ENCODE peak calls at places on chromosomes 13 and 19, in nine cellular contexts. B, G, U, C, S, Z, Q, I and K are unnamed samples.

GRCh38 chr19:3071764-3072163 is 9.5 kb upstream of the TLE5 start:
- DNase-seq in U (no peak), G (no peak), I (no peak), Q (no peak), C (no peak), B (no peak), S (no peak), Z (no peak), K (no peak)

GRCh38 chr13:108036411-108036810 is 178.9 kb downstream of the LIG4 start:
- DNase-seq in G (no peak), Q (no peak), Z (no peak), C (no peak), I (no peak), U (no peak), B (no peak), S (no peak), K (no peak)

GRCh38 chr13:54928071-54928470 is 1899.5 kb downstream of the OLFM4 start:
- DNase-seq in B (no peak), S (no peak), C (no peak), Q (no peak), G (no peak), I (no peak), U (no peak), Z (no peak), K (no peak)

GRCh38 chr13:65932587-65933239 is 1297.4 kb downstream of the PCDH9 start:
- DNase-seq in C (no peak), S (no peak), I (no peak), U (no peak), Q (no peak), B (no peak), Z (no peak), G (peak), K (no peak)

GRCh38 chr19:45470147-45471081 is 2.6 kb downstream of the FOSB start:
- DNase-seq in I (no peak), S (peak), U (no peak), C (peak), Q (no peak), B (peak), G (peak), Z (peak), K (no peak)

GRCh38 chr13:51534075-51534817 is 50.0 kb upstream of the WDFY2 start:
- DNase-seq in G (peak), S (peak), C (peak), U (no peak), I (no peak), Q (no peak), Z (no peak), B (no peak), K (no peak)

GRCh38 chr19:518292-519231 is 11.3 kb downstream of the TPGS1 start:
- DNase-seq in Q (no peak), S (no peak), C (no peak), G (no peak), I (peak), Z (peak), U (no peak), B (no peak), K (no peak)

GRCh38 chr13:23518231-23518630 is 52.0 kb upstream of the TNFRSF19 start:
- DNase-seq in U (no peak), Q (no peak), Z (no peak), I (no peak), S (no peak), G (no peak), B (no peak), C (no peak), K (no peak)

GRCh38 chr19:1276620-1277007 is 1.3 kb downstream of the FAM174C start:
- DNase-seq in B (no peak), I (no peak), S (peak), C (no peak), Z (no peak), G (no peak), U (no peak), Q (no peak), K (no peak)

GRCh38 chr19:35940839-35941238 is 4.7 kb downstream of the LRFN3 start:
- DNase-seq in B (no peak), Q (no peak), Z (no peak), I (no peak), S (no peak), G (no peak), C (no peak), U (no peak), K (no peak)

GRCh38 chr19:1513492-1514294 is 874 bp upstream of the ADAMTSL5 start:
- DNase-seq in Q (peak), Z (peak), I (no peak), C (no peak), B (no peak), G (peak), U (peak), S (peak), K (no peak)

GRCh38 chr13:43640476-43640875 is 146.3 kb downstream of the ENOX1 start:
- DNase-seq in S (no peak), Z (no peak), I (no peak), G (no peak), B (no peak), U (no peak), Q (no peak), C (no peak), K (no peak)

GRCh38 chr13:77544365-77544764 is 8.9 kb downstream of the SCEL start:
- DNase-seq in Z (peak), B (no peak), Q (peak), S (no peak), G (peak), I (no peak), C (peak), U (peak), K (no peak)

GRCh38 chr13:20161275-20161950 is 561 bp upstream of the GJA3 start:
- DNase-seq in B (no peak), U (no peak), S (peak), I (no peak), Q (no peak), G (peak), C (no peak), Z (peak), K (peak)

GRCh38 chr13:110475117-110475516 is 86.4 kb downstream of the RAB20 start:
- DNase-seq in G (no peak), I (no peak), U (peak), S (no peak), Z (no peak), C (no peak), B (no peak), Q (no peak), K (no peak)

GRCh38 chr19:1767464-1767933 is 14.2 kb downstream of the ONECUT3 start:
- DNase-seq in U (peak), Q (no peak), G (peak), B (no peak), Z (peak), I (peak), S (peak), C (peak), K (peak)

GRCh38 chr19:40217027-40217810 is 965 bp downstream of the TTC9B start:
- DNase-seq in S (no peak), U (peak), B (no peak), Q (no peak), Z (peak), I (no peak), C (peak), G (peak), K (no peak)

GRCh38 chr13:67990868-67991267 is 760.7 kb upstream of the PCDH9 start:
- DNase-seq in Z (no peak), Q (no peak), B (no peak), S (peak), G (no peak), I (no peak), U (no peak), C (no peak), K (no peak)

DNA sequence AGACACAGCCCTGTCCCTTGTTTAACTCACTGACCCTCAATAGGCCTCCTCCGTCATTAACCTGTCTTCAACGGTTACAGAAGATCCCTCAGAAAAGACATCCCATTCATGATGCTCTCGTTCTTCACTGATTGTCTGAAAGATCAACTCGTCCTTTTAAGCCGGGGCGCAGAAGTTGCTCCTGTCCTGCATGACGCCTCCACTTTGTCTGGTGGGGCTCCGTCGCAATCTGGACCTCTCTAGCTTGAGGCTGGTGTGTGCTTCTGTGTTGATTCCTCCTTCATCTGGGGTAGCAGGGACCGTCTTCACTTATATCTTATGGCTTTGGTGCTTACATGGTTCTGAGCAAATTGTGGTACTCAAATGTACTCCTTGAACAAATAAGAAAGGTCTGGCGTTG is 766.0 kb upstream of the PCDH9 start:
- DNase-seq in U (no peak), C (no peak), S (peak), G (no peak), Q (no peak), I (no peak), B (no peak), Z (no peak), K (no peak)
- H3K4me3 ChIP-seq in U (no peak), C (no peak), S (no peak), G (no peak), Q (no peak), I (no peak), B (no peak), Z (no peak), K (no peak)

DNA sequence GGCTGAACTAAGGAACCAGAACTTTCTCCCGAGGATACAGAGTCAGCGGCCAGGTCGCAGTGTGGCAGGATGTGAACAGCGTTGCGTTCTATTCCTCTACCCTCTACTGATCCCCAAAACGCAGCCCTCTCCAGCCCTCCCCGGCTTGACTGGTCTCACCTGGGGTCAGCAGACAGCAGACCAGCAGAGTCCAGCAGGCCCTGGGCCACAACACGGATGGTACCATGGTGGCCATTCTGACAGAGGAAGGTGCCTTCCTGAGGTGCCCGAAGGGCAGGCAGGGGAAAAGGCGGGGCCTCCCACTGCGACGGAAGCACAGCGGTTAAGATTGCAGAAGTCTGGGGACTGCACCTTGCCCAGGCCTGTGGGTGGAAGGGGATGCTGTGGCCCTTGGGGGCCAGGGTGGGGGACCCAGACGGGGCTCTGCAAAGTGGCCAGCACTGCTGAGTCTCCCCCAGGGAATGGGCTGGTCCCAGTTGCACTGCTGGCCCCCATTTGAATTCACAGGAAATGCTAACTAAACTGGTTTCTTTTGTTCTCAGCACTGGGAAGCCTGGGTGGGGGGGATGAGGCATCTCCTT is at the start of gene ICAM3:
- DNase-seq in G (no peak), S (peak), Q (no peak), C (no peak), U (peak), I (no peak), Z (no peak), B (no peak), K (peak)
- H3K4me3 ChIP-seq in G (no peak), S (peak), Q (no peak), C (no peak), U (no peak), I (no peak), Z (no peak), B (no peak), K (peak)

GRCh38 chr13:56216221-56216620 is 924.5 kb upstream of the PRR20A start:
- DNase-seq in G (no peak), U (no peak), I (no peak), S (no peak), C (no peak), Q (no peak), Z (no peak), B (no peak), K (no peak)
- H3K4me3 ChIP-seq in G (no peak), U (no peak), I (no peak), S (no peak), C (no peak), Q (no peak), Z (no peak), B (no peak), K (no peak)

DNA sequence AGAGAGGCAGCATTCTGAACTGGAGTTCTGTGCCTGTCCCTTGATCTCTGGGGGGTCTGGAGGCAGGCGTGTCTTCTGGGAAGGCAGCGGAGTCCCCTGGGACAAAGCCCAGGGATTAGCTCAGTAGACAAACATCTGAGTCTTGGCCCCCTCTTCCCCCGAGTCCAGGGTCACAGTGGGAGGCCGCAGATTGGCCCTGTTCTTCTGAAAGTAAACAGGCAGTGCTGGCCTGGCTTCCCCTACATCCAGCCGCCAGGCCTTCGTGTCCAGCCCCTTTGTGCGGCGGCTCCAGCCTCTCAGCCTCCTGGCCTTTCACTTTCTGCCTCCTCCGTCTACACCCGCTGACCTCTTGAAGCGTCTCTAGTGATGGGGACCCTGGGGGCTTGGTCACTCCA is 989 bp downstream of the NFILZ start:
- DNase-seq in Z (peak), B (no peak), I (peak), U (no peak), C (no peak), S (no peak), Q (peak), G (peak), K (no peak)
- H3K4me3 ChIP-seq in Z (no peak), B (no peak), I (no peak), U (no peak), C (no peak), S (no peak), Q (no peak), G (no peak), K (no peak)

GRCh38 chr19:6608950-6609349 is 18.0 kb upstream of the CD70 start:
- DNase-seq in C (no peak), I (no peak), U (no peak), G (peak), Z (no peak), S (no peak), B (no peak), Q (no peak), K (no peak)

GRCh38 chr19:6602729-6603114 is 11.8 kb upstream of the CD70 start:
- DNase-seq in G (peak), I (no peak), C (no peak), B (no peak), U (no peak), S (no peak), Q (no peak), Z (no peak), K (no peak)

GRCh38 chr19:6599866-6600454 is 9.0 kb upstream of the CD70 start:
- DNase-seq in Z (no peak), B (no peak), G (no peak), S (no peak), C (no peak), U (no peak), I (no peak), Q (no peak), K (no peak)

DNA sequence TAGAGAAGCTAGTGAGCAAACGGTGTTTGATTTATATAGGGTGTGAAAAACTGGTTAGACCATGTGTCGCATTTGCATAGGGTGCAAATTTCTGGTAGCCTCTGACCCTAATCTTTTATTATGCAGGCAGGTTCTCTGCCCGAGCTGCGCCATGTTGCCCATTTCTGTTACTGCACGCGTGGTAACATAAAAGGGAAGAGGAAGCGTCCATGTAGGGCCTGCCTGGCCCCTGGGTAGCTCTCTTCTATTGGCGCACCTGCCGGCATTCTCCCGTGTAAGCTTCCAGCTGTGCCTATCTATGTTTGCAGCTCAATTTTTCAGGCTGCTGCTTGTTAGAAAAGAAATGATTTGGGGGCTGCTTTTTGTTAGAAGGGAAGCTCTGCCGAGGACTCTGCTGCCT is 14.0 kb upstream of the CD70 start:
- DNase-seq in Q (no peak), I (no peak), U (no peak), Z (no peak), B (no peak), S (no peak), G (no peak), C (no peak), K (no peak)
- H3K4me3 ChIP-seq in Q (no peak), I (no peak), U (no peak), Z (no peak), B (no peak), S (no peak), G (no peak), C (no peak), K (no peak)

DNA sequence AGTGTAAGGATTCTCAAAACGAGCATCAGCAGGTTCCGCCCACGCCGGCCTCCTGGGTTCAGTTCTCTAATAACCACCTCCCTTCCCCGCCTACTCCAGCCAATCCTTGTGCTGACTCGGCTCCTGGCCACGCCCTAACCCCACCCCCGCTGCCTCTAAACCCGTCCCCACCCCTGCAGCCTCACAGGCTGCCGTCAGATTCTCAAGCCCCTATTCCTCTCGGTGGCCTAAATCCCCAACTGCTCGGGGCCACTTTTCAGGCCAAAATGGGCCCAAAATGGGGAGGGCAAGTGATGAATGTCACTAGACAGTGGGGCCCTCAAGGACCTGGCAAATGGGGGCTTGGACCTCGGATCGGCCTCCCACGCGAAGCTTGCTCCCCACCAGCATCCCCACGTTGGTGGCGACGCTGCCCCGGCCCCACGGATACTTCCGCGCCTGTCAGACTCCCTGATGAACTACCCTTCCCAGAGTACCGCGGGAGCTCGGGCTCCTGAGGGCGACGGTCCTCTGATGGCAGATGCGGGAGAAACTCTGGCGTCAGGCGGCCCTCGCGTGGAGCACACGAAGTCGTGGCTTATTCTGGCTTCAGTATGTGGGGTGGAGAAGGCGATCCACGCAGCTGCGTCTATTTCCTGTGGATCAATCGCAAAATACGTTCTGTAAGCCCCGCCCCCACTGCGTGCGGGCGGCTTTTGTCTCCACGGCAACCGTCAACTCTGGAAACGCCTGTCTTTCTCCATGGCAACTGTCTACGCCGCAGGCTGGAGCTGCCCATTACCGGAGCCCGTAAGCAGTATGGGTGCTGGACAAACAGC is 24.8 kb downstream of the ZNF473 start:
- DNase-seq in Z (peak), U (peak), S (peak), B (peak), I (peak), C (peak), G (peak), Q (peak), K (peak)
- H3K4me3 ChIP-seq in Z (no peak), U (peak), S (peak), B (peak), I (no peak), C (no peak), G (peak), Q (peak), K (peak)

GRCh38 chr19:14558370-14559066 is 13.3 kb downstream of the NDUFB7 start:
- DNase-seq in U (no peak), G (no peak), B (no peak), I (no peak), Z (no peak), C (no peak), Q (no peak), S (no peak), K (no peak)
- H3K4me3 ChIP-seq in U (no peak), G (no peak), B (no peak), I (no peak), Z (no peak), C (no peak), Q (no peak), S (no peak), K (no peak)